ENCODE peak calls at places on chromosomes 4 and X, in four cellular contexts. P is GM10248, T is astrocyte of the spinal cord, N is mammary epithelial cell. K is an unnamed sample.

GRCh38 chrX:95762716-95763115 is 921.9 kb upstream of the DIAPH2 start:
- DNase-seq in P (no peak), T (no peak), N (no peak), K (no peak)

GRCh38 chr4:98006060-98006459 is 137.2 kb downstream of the STPG2 start:
- DNase-seq in P (no peak), T (no peak), N (no peak), K (no peak)

GRCh38 chr4:129545599-129546278 is 449.8 kb downstream of the C4orf33 start:
- DNase-seq in P (no peak), T (peak), N (peak), K (no peak)

GRCh38 chr4:81786063-81786763 is 314.5 kb upstream of the RASGEF1B start:
- DNase-seq in P (no peak), T (peak), N (no peak), K (no peak)

GRCh38 chr4:144948009-144948408 is 150.0 kb downstream of the ANAPC10 start:
- DNase-seq in P (no peak), T (no peak), N (no peak), K (no peak)

GRCh38 chrX:125295337-125295736 is 24.3 kb upstream of the TEX13C start:
- DNase-seq in P (no peak), T (no peak), N (no peak), K (no peak)

GRCh38 chr4:34644716-34645115 is 1599.6 kb downstream of the ARAP2 start:
- DNase-seq in P (no peak), T (peak), N (no peak), K (no peak)

GRCh38 chr4:83231620-83232056 is 53.0 kb downstream of the COQ2 start:
- DNase-seq in P (peak), T (no peak), N (peak), K (peak)

GRCh38 chr4:174764105-174764729 is 64.8 kb downstream of the GLRA3 start:
- DNase-seq in P (peak), T (peak), N (peak), K (peak)

DNA sequence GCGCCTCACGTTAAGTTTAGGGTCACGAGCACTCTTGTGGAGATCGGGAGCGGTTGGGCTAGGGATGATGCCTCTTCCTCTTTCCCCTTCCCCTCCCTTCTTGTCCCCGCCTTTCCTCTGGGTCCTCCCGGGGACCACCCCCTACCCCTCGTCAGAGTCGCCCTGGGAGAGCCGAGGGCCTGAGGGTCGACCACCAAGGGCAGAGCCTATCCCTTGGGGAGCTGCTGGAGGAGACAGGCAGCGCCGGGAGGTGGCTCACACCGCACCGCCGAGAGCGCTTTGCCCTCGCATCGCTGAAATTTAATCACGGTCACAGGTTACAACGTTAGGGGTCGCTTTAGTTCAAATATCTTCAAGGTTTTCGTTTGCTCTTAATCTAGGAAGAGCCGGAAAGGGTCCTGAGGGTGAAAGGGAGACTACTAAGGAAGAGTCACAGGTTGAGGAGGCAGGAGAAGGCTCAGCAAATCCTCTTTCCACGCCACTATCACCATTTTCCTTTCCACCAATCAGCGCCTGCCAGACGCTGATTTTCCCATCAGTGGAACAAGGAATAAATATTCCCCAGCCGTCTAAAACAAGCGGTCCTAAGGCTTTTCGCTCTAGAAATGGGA is 529 bp upstream of the SNCA start:
- DNase-seq in P (peak), T (peak), N (peak), K (no peak)
- TF ChIP-seq CTCF in P (no peak), T (peak), N (peak), K (no peak)

DNA sequence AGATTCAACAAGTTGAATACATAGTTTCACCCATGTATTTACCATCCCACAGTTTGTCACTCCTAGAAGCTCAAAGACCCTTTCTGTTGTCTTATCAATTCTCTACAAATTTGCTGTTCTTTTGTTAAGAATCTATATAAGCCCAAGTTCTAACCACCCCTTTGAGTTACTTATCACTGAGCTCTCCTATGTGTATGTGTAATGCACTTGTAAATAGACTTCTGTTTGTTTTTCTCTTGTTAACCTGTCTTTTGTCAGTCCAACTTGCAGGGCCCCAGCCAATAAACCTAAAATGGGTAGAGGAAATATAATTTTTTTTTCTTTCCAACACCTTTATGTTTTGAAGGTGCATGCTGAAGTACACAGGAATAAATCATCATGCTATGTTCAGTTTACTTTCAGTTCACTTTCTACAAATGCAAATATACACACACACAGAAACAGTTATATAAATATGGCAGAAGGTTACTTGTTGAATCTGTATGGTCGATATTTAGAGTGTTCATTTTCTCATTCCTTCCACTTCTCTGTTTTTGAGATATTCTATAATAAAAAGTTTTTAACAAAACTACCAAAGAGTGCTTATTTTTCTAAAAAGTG is 22.3 kb upstream of the CLOCK start:
- DNase-seq in P (no peak), T (no peak), N (no peak), K (no peak)
- TF ChIP-seq CTCF in P (no peak), T (no peak), N (no peak), K (no peak)

GRCh38 chr4:147571021-147571770 is 46.0 kb upstream of the TMEM184C start:
- DNase-seq in P (no peak), T (peak), N (no peak), K (no peak)
- TF ChIP-seq CTCF in P (no peak), T (no peak), N (no peak), K (no peak)

GRCh38 chr4:36402008-36402758 is 120.8 kb downstream of the DTHD1 start:
- DNase-seq in P (no peak), T (no peak), N (no peak), K (no peak)

GRCh38 chr4:36394352-36394903 is 113.0 kb downstream of the DTHD1 start:
- DNase-seq in P (no peak), T (no peak), N (no peak), K (no peak)

GRCh38 chr4:36399762-36400353 is 118.4 kb downstream of the DTHD1 start:
- DNase-seq in P (peak), T (peak), N (no peak), K (no peak)
- TF ChIP-seq CTCF in P (peak), T (peak), N (peak), K (peak)

K was measured in HFFc6.